ENCODE peak calls at places on chromosomes 11 and 22, in nine cellular contexts. J is HFF-Myc, O is AG04450, Q is IMR-90, G is brain microvascular endothelial cell, A is cardiac fibroblast, V is K562, T is stomach, R is Peyer's patch. P is an unnamed sample.

GRCh38 chr11:1837171-1838076 is 1.4 kb upstream of the TNNI2 start:
- DNase-seq in J (no peak), O (no peak), Q (peak), G (no peak), A (peak), V (peak), T (peak), R (peak), P (peak)

GRCh38 chr11:79313513-79313912 is 127.3 kb downstream of the TENM4 start:
- DNase-seq in J (no peak), O (no peak), Q (no peak), G (no peak), A (no peak), V (no peak), T (no peak), R (no peak), P (no peak)

GRCh38 chr11:75365711-75366181 is 14.3 kb upstream of the ARRB1 start:
- DNase-seq in J (peak), O (no peak), Q (peak), G (peak), A (peak), V (no peak), T (no peak), R (no peak), P (peak)

GRCh38 chr11:10407749-10408472 is 47.2 kb upstream of the AMPD3 start:
- DNase-seq in J (no peak), O (no peak), Q (no peak), G (no peak), A (no peak), V (no peak), T (no peak), R (peak), P (no peak)

GRCh38 chr11:118263694-118264567 is at the start of gene MPZL2:
- DNase-seq in J (no peak), O (no peak), Q (no peak), G (no peak), A (no peak), V (no peak), T (peak), R (peak), P (no peak)

GRCh38 chr11:131486100-131486499 is 115.7 kb downstream of the NTM start:
- DNase-seq in J (no peak), O (no peak), Q (no peak), G (peak), A (no peak), V (no peak), T (no peak), R (no peak), P (peak)

GRCh38 chr22:46287873-46288751 is 8.6 kb upstream of the GTSE1 start:
- DNase-seq in J (no peak), O (no peak), Q (no peak), G (no peak), A (no peak), V (no peak), T (peak), R (peak), P (no peak)

GRCh38 chr22:32587449-32587848 is 112.8 kb downstream of the FBXO7 start:
- DNase-seq in J (no peak), O (no peak), Q (no peak), G (no peak), A (peak), V (no peak), T (no peak), R (no peak), P (no peak)

GRCh38 chr11:61352038-61352437 is 9.6 kb downstream of the CYB561A3 start:
- DNase-seq in J (no peak), O (no peak), Q (no peak), G (no peak), A (no peak), V (no peak), T (no peak), R (no peak), P (no peak)

GRCh38 chr11:95925011-95925410 is 1.1 kb upstream of the MTMR2 start:
- DNase-seq in J (no peak), O (no peak), Q (peak), G (no peak), A (peak), V (peak), T (no peak), R (no peak), P (peak)

GRCh38 chr11:130918081-130918480 is 1.8 kb upstream of the SNX19 start:
- DNase-seq in J (no peak), O (no peak), Q (no peak), G (no peak), A (no peak), V (no peak), T (no peak), R (no peak), P (no peak)

GRCh38 chr11:14687456-14687855 is 43.9 kb downstream of the PDE3B start:
- DNase-seq in J (no peak), O (no peak), Q (no peak), G (no peak), A (no peak), V (no peak), T (no peak), R (no peak), P (no peak)

GRCh38 chr11:96037267-96037990 is 113.5 kb upstream of the MTMR2 start:
- DNase-seq in J (no peak), O (no peak), Q (no peak), G (peak), A (peak), V (no peak), T (no peak), R (no peak), P (no peak)

GRCh38 chr11:43269229-43269928 is 42.4 kb upstream of the API5 start:
- DNase-seq in J (no peak), O (no peak), Q (no peak), G (no peak), A (no peak), V (no peak), T (no peak), R (no peak), P (no peak)

GRCh38 chr11:128893578-128894295 is 2.6 kb downstream of the KCNJ5 start:
- DNase-seq in J (no peak), O (no peak), Q (no peak), G (no peak), A (no peak), V (no peak), T (no peak), R (no peak), P (no peak)

GRCh38 chr11:129247129-129247528 is 55.0 kb upstream of the ARHGAP32 start:
- DNase-seq in J (no peak), O (no peak), Q (peak), G (peak), A (no peak), V (no peak), T (no peak), R (no peak), P (peak)

GRCh38 chr11:118157186-118157895 is 4.7 kb upstream of the SCN4B start:
- DNase-seq in J (no peak), O (no peak), Q (no peak), G (no peak), A (no peak), V (no peak), T (no peak), R (no peak), P (no peak)

GRCh38 chr11:104995001-104995408 is 26.6 kb upstream of the CASP4 start:
- DNase-seq in J (no peak), O (no peak), Q (no peak), G (no peak), A (no peak), V (no peak), T (no peak), R (no peak), P (no peak)

GRCh38 chr11:45209904-45210699 is 63.7 kb downstream of the PRDM11 start:
- DNase-seq in J (no peak), O (no peak), Q (peak), G (peak), A (peak), V (no peak), T (peak), R (peak), P (peak)

GRCh38 chr22:49204599-49205214 is 623.0 kb downstream of the BRD1 start:
- DNase-seq in J (no peak), O (no peak), Q (no peak), G (no peak), A (no peak), V (no peak), T (peak), R (no peak), P (no peak)

GRCh38 chr11:38013157-38013556 is 1415.1 kb upstream of the RAG2 start:
- DNase-seq in J (no peak), O (no peak), Q (no peak), G (no peak), A (no peak), V (no peak), T (no peak), R (no peak), P (no peak)

GRCh38 chr22:21963790-21964211 is 11.2 kb upstream of the PPM1F start:
- DNase-seq in J (no peak), O (no peak), Q (no peak), G (no peak), A (no peak), V (no peak), T (no peak), R (no peak), P (no peak)

GRCh38 chr11:99260696-99261095 is 239.9 kb downstream of the CNTN5 start:
- DNase-seq in J (no peak), O (no peak), Q (peak), G (peak), A (peak), V (no peak), T (no peak), R (no peak), P (no peak)

GRCh38 chr22:19052941-19053551 is 69.2 kb downstream of the DGCR2 start:
- DNase-seq in J (no peak), O (no peak), Q (no peak), G (no peak), A (no peak), V (no peak), T (no peak), R (no peak), P (no peak)

GRCh38 chr22:42651134-42651533 is 1.9 kb upstream of the CYB5R3 start:
- DNase-seq in J (no peak), O (no peak), Q (peak), G (no peak), A (peak), V (no peak), T (no peak), R (no peak), P (peak)

GRCh38 chr11:64229959-64230208 is 464 bp upstream of the DNAJC4 start:
- DNase-seq in J (no peak), O (no peak), Q (no peak), G (no peak), A (no peak), V (no peak), T (no peak), R (no peak), P (no peak)
- H3K4me3 ChIP-seq in J (peak), O (peak), Q (peak), G (peak), A (peak), V (peak), T (peak), R (peak), P (peak)

DNA sequence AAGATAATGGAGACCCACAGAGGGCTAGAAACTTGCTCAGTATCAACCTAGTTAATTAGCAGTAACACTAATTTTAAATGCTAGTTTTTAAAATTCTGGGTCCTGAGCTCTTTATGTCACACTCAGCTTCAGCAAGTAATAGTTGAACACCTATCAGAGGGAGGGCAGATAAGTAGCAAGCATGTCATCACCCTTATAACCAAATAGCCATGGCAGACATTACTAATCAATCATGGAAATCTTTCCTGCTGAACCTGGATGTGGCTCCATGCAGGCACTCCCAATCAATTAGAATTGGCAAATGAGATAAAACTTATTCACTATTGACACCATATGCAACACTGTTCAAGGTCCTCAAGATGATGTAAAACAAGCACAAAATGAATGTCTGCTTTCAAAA is 111.5 kb upstream of the SEZ6L start:
- DNase-seq in J (no peak), O (no peak), Q (no peak), G (no peak), A (no peak), V (no peak), T (no peak), R (no peak), P (no peak)
- TF ChIP-seq CTCF in J (no peak), O (no peak), Q (no peak), G (no peak), A (no peak), V (no peak), T (no peak), R (no peak), P (no peak)

GRCh38 chr11:46671958-46672315 is 28.5 kb downstream of the ARHGAP1 start:
- DNase-seq in J (no peak), O (no peak), Q (no peak), G (no peak), A (no peak), V (no peak), T (no peak), R (no peak), P (no peak)
- H3K4me3 ChIP-seq in J (no peak), O (no peak), Q (no peak), G (no peak), A (no peak), V (no peak), T (no peak), R (no peak), P (no peak)

GRCh38 chr11:126968915-126969314 is 31.7 kb downstream of the KIRREL3 start:
- DNase-seq in J (no peak), O (no peak), Q (peak), G (no peak), A (no peak), V (peak), T (no peak), R (no peak), P (peak)
- TF ChIP-seq CTCF in J (no peak), O (no peak), Q (no peak), G (peak), A (no peak), V (no peak), T (no peak), R (no peak), P (no peak)

P was measured in foreskin fibroblast.